ENCODE peak calls at places on chromosomes 3 and 15, in six cellular contexts. One of them, this sample, is unnamed.

GRCh38 chr3:185537369-185537970 is 14.9 kb downstream of the LIPH start:
- DNase-seq in astrocyte of the spinal cord: peak
- DNase-seq in endothelial cell: no peak
- DNase-seq in fibroblast of lung: peak
- DNase-seq in left colon: peak
- DNase-seq in activated CD8-positive, alpha-beta memory T cell treated with anti-CD3 and anti-CD28 coated beads for 1 hour: no peak
- DNase-seq in this sample: peak

GRCh38 chr3:15932348-15933300 is 134.8 kb upstream of the ANKRD28 start:
- DNase-seq in activated CD8-positive, alpha-beta memory T cell treated with anti-CD3 and anti-CD28 coated beads for 1 hour: no peak
- DNase-seq in left colon: no peak
- DNase-seq in endothelial cell: no peak
- DNase-seq in fibroblast of lung: no peak
- DNase-seq in astrocyte of the spinal cord: no peak
- DNase-seq in this sample: no peak

GRCh38 chr3:66140763-66141372 is 79.9 kb upstream of the SLC25A26 start:
- DNase-seq in activated CD8-positive, alpha-beta memory T cell treated with anti-CD3 and anti-CD28 coated beads for 1 hour: no peak
- DNase-seq in left colon: no peak
- DNase-seq in fibroblast of lung: peak
- DNase-seq in endothelial cell: no peak
- DNase-seq in astrocyte of the spinal cord: peak
- DNase-seq in this sample: peak

GRCh38 chr3:47440131-47440530 is 35.6 kb downstream of the SCAP start:
- DNase-seq in astrocyte of the spinal cord: no peak
- DNase-seq in endothelial cell: no peak
- DNase-seq in left colon: no peak
- DNase-seq in activated CD8-positive, alpha-beta memory T cell treated with anti-CD3 and anti-CD28 coated beads for 1 hour: no peak
- DNase-seq in fibroblast of lung: no peak
- DNase-seq in this sample: no peak

GRCh38 chr3:149965278-149965677 is 5.4 kb downstream of the PFN2 start:
- DNase-seq in fibroblast of lung: no peak
- DNase-seq in endothelial cell: no peak
- DNase-seq in activated CD8-positive, alpha-beta memory T cell treated with anti-CD3 and anti-CD28 coated beads for 1 hour: no peak
- DNase-seq in astrocyte of the spinal cord: no peak
- DNase-seq in left colon: no peak
- DNase-seq in this sample: no peak

GRCh38 chr3:70000563-70001081 is 1.1 kb downstream of the SAMMSON start:
- DNase-seq in left colon: no peak
- DNase-seq in fibroblast of lung: no peak
- DNase-seq in endothelial cell: no peak
- DNase-seq in astrocyte of the spinal cord: no peak
- DNase-seq in activated CD8-positive, alpha-beta memory T cell treated with anti-CD3 and anti-CD28 coated beads for 1 hour: no peak
- DNase-seq in this sample: no peak

GRCh38 chr15:70100495-70101331 is 3.0 kb upstream of the TLE3 start:
- DNase-seq in left colon: peak
- DNase-seq in endothelial cell: peak
- DNase-seq in fibroblast of lung: peak
- DNase-seq in activated CD8-positive, alpha-beta memory T cell treated with anti-CD3 and anti-CD28 coated beads for 1 hour: no peak
- DNase-seq in astrocyte of the spinal cord: peak
- DNase-seq in this sample: peak

GRCh38 chr3:123444023-123444422 is 4.9 kb downstream of the ADCY5 start:
- DNase-seq in left colon: no peak
- DNase-seq in activated CD8-positive, alpha-beta memory T cell treated with anti-CD3 and anti-CD28 coated beads for 1 hour: no peak
- DNase-seq in endothelial cell: no peak
- DNase-seq in fibroblast of lung: no peak
- DNase-seq in astrocyte of the spinal cord: no peak
- DNase-seq in this sample: peak

GRCh38 chr3:120284702-120285507 is at the start of gene GPR156:
- DNase-seq in fibroblast of lung: peak
- DNase-seq in left colon: no peak
- DNase-seq in endothelial cell: peak
- DNase-seq in activated CD8-positive, alpha-beta memory T cell treated with anti-CD3 and anti-CD28 coated beads for 1 hour: no peak
- DNase-seq in astrocyte of the spinal cord: no peak
- DNase-seq in this sample: peak

GRCh38 chr3:129412542-129413198 is 15.8 kb downstream of the EFCAB12 start:
- DNase-seq in endothelial cell: no peak
- DNase-seq in fibroblast of lung: peak
- DNase-seq in astrocyte of the spinal cord: peak
- DNase-seq in activated CD8-positive, alpha-beta memory T cell treated with anti-CD3 and anti-CD28 coated beads for 1 hour: no peak
- DNase-seq in left colon: no peak
- DNase-seq in this sample: no peak

GRCh38 chr15:101391981-101392566 is 97.0 kb upstream of the SNRPA1 start:
- DNase-seq in left colon: no peak
- DNase-seq in activated CD8-positive, alpha-beta memory T cell treated with anti-CD3 and anti-CD28 coated beads for 1 hour: no peak
- DNase-seq in fibroblast of lung: no peak
- DNase-seq in endothelial cell: no peak
- DNase-seq in astrocyte of the spinal cord: no peak
- DNase-seq in this sample: no peak

GRCh38 chr15:86077070-86077469 is 2.6 kb upstream of the AGBL1 start:
- DNase-seq in astrocyte of the spinal cord: no peak
- DNase-seq in left colon: no peak
- DNase-seq in endothelial cell: no peak
- DNase-seq in activated CD8-positive, alpha-beta memory T cell treated with anti-CD3 and anti-CD28 coated beads for 1 hour: no peak
- DNase-seq in fibroblast of lung: no peak
- DNase-seq in this sample: no peak

GRCh38 chr3:19232566-19232965 is 84.3 kb downstream of the KCNH8 start:
- DNase-seq in endothelial cell: no peak
- DNase-seq in left colon: no peak
- DNase-seq in fibroblast of lung: no peak
- DNase-seq in astrocyte of the spinal cord: no peak
- DNase-seq in activated CD8-positive, alpha-beta memory T cell treated with anti-CD3 and anti-CD28 coated beads for 1 hour: no peak
- DNase-seq in this sample: no peak

GRCh38 chr3:50648944-50649343 is 25.8 kb upstream of the DOCK3 start:
- DNase-seq in fibroblast of lung: no peak
- DNase-seq in activated CD8-positive, alpha-beta memory T cell treated with anti-CD3 and anti-CD28 coated beads for 1 hour: no peak
- DNase-seq in endothelial cell: no peak
- DNase-seq in astrocyte of the spinal cord: no peak
- DNase-seq in left colon: no peak
- DNase-seq in this sample: no peak